ENCODE peak calls at places on chromosome 2, in ten cellular contexts. E is cardiac fibroblast, I is left ventricle myocardium inferior, P is Peyer's patch, L is thoracic aorta, S is WERI-Rb-1, O is PC-3, A is mammary epithelial cell, J is left lung, T is IMR-90. N is an unnamed sample.

GRCh38 chr2:202762546-202762945 is 109.0 kb downstream of the ICA1L start:
- DNase-seq in E (no peak), I (no peak), P (no peak), L (no peak), S (no peak), O (no peak), A (no peak), J (no peak), T (no peak), N (no peak)

GRCh38 chr2:52192656-52193055 is 1160.7 kb upstream of the NRXN1 start:
- DNase-seq in E (no peak), I (no peak), P (no peak), L (no peak), S (no peak), O (no peak), A (no peak), J (no peak), T (no peak), N (no peak)

GRCh38 chr2:199404841-199405240 is 52.9 kb downstream of the SATB2 start:
- DNase-seq in E (peak), I (no peak), P (no peak), L (no peak), S (no peak), O (no peak), A (peak), J (no peak), T (peak), N (peak)

GRCh38 chr2:155679647-155680046 is 652.9 kb downstream of the NR4A2 start:
- DNase-seq in E (no peak), I (no peak), P (no peak), L (no peak), S (no peak), O (no peak), A (no peak), J (no peak), T (no peak), N (no peak)

GRCh38 chr2:232761301-232761907 is 15.0 kb downstream of the KCNJ13 start:
- DNase-seq in E (peak), I (no peak), P (no peak), L (no peak), S (peak), O (peak), A (peak), J (no peak), T (peak), N (peak)

GRCh38 chr2:61538920-61539559 is 884 bp upstream of the XPO1 start:
- DNase-seq in E (peak), I (no peak), P (peak), L (no peak), S (peak), O (peak), A (peak), J (no peak), T (peak), N (peak)

GRCh38 chr2:26925100-26925791 is 45.2 kb upstream of the MAPRE3 start:
- DNase-seq in E (peak), I (no peak), P (no peak), L (no peak), S (no peak), O (no peak), A (no peak), J (peak), T (no peak), N (no peak)

GRCh38 chr2:237833546-237833945 is 25.9 kb upstream of the RAMP1 start:
- DNase-seq in E (peak), I (no peak), P (no peak), L (no peak), S (no peak), O (no peak), A (no peak), J (no peak), T (peak), N (peak)

GRCh38 chr2:199302851-199303250 is 154.9 kb downstream of the SATB2 start:
- DNase-seq in E (peak), I (no peak), P (no peak), L (no peak), S (no peak), O (no peak), A (no peak), J (no peak), T (peak), N (peak)

GRCh38 chr2:167924556-167924955 is 322.8 kb downstream of the STK39 start:
- DNase-seq in E (no peak), I (no peak), P (no peak), L (no peak), S (no peak), O (peak), A (no peak), J (no peak), T (no peak), N (no peak)

GRCh38 chr2:43184339-43184895 is 42.0 kb downstream of the ZFP36L2 start:
- DNase-seq in E (peak), I (no peak), P (no peak), L (no peak), S (no peak), O (peak), A (peak), J (no peak), T (peak), N (peak)

GRCh38 chr2:234983011-234983726 is 31.4 kb downstream of the SH3BP4 start:
- DNase-seq in E (no peak), I (no peak), P (no peak), L (no peak), S (no peak), O (no peak), A (no peak), J (no peak), T (no peak), N (no peak)

GRCh38 chr2:234982096-234982834 is 30.4 kb downstream of the SH3BP4 start:
- DNase-seq in E (no peak), I (no peak), P (no peak), L (no peak), S (no peak), O (no peak), A (no peak), J (no peak), T (no peak), N (no peak)

GRCh38 chr2:234979204-234980167 is 27.7 kb downstream of the SH3BP4 start:
- DNase-seq in E (peak), I (no peak), P (no peak), L (no peak), S (no peak), O (peak), A (no peak), J (no peak), T (peak), N (peak)

GRCh38 chr2:234980476-234981187 is 28.8 kb downstream of the SH3BP4 start:
- DNase-seq in E (peak), I (no peak), P (no peak), L (no peak), S (no peak), O (peak), A (no peak), J (no peak), T (no peak), N (no peak)

DNA sequence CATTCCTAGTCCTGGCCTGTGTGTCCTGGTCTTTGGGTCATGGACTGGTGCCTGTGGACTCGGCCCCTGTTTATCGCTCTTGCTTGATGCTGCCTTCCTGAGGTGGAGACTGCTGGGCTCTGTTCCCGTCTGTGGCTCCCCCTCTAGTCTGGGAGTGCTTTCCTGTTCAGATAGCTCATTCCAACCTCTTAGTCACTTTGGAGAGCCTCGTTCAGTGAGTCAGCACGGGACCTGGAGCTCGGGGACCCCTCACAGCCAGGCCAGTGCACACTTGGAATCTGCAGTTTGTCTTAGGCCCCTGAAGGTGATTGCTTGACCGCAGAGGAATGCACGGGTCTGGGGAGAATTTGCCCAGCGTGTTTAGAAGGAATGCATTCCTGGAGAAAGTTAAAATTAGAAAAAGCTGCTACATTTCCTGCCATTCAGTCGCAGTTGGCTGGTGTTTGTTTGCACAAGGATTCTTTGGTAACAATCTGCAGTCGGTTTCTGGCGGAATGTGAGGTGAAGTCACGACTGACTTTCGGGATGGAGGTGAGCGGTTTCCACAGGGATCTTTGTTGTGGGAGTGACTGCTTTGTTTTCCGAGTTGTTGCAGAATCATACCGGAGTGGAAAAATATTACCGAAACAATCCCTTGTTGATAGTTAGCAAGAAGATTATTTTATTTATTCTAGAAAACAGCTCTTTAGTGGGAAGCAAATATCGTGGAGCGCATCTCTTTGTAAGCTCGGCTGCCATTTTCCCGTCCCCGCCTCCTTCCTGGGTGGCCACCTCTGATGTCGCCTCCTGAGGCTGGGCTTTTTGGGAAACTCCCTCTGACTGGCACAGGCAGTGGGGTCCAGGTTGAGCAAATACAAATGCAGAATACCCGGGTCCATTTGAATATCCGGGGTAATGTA is 29.6 kb downstream of the SH3BP4 start:
- DNase-seq in E (peak), I (peak), P (no peak), L (peak), S (no peak), O (peak), A (peak), J (no peak), T (peak), N (peak)
- TF ChIP-seq CTCF in E (peak), I (no peak), P (no peak), L (no peak), S (no peak), O (peak), A (no peak), J (no peak), T (peak), N (no peak)

DNA sequence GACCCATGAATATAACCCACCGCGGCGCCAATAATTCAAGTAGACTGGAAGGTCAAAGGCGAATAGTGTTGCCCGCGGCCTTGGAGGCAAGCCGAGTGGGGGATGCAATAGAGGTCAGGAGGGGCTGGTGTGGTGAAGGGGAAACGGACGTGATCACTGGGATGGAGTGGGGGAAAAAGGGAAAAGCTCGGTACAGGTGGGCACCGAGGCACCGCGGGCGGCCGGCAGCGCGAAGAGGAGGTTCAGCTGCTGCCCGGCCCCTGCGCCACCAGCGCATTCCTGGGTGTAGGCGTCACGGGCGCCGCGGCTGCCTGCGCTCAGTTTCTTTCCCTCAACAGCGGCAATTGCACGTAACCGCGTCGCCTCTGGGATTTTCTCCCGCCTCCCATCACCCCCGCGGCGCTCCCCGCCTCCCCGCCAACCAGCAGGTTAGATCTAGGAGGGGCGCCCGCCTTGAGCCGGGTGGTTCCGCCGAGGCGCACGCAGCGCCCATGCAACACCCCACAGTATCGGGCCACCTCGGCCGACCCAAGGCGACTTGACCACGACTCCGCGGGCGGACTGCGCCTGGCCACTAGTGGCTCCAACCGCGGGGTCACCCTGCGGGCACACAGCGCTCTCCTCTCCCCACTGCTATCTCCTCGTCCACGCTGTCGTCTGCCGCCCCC is 1.5 kb downstream of the RND3 start:
- DNase-seq in E (peak), I (peak), P (no peak), L (peak), S (peak), O (peak), A (peak), J (peak), T (peak), N (peak)
- H3K4me3 ChIP-seq in E (peak), I (peak), P (peak), L (peak), S (peak), O (peak), A (peak), J (peak), T (peak), N (peak)

GRCh38 chr2:17853799-17854198 is 24.7 kb upstream of the KCNS3 start:
- DNase-seq in E (no peak), I (no peak), P (no peak), L (no peak), S (peak), O (no peak), A (no peak), J (no peak), T (no peak), N (no peak)
- TF ChIP-seq CTCF in E (no peak), I (no peak), P (no peak), L (no peak), S (no peak), O (no peak), A (no peak), J (no peak), T (no peak), N (no peak)

GRCh38 chr2:151827564-151828142 is 568 bp downstream of the ARL5A start:
- DNase-seq in E (peak), I (no peak), P (peak), L (no peak), S (no peak), O (peak), A (no peak), J (no peak), T (peak), N (peak)

GRCh38 chr2:151830966-151831365 is 2.7 kb upstream of the ARL5A start:
- DNase-seq in E (no peak), I (no peak), P (no peak), L (no peak), S (no peak), O (no peak), A (no peak), J (no peak), T (no peak), N (no peak)

GRCh38 chr2:151828890-151829324 is 686 bp upstream of the ARL5A start:
- DNase-seq in E (no peak), I (no peak), P (no peak), L (no peak), S (no peak), O (no peak), A (no peak), J (no peak), T (no peak), N (no peak)

GRCh38 chr2:151826737-151827157 is 1.5 kb downstream of the ARL5A start:
- DNase-seq in E (peak), I (no peak), P (no peak), L (no peak), S (no peak), O (peak), A (no peak), J (no peak), T (peak), N (peak)

GRCh38 chr2:151828143-151828889 is at the start of gene ARL5A:
- DNase-seq in E (peak), I (peak), P (peak), L (peak), S (peak), O (peak), A (peak), J (peak), T (peak), N (peak)
- H3K4me3 ChIP-seq in E (peak), I (peak), P (peak), L (peak), S (peak), O (peak), A (peak), J (peak), T (peak), N (peak)

DNA sequence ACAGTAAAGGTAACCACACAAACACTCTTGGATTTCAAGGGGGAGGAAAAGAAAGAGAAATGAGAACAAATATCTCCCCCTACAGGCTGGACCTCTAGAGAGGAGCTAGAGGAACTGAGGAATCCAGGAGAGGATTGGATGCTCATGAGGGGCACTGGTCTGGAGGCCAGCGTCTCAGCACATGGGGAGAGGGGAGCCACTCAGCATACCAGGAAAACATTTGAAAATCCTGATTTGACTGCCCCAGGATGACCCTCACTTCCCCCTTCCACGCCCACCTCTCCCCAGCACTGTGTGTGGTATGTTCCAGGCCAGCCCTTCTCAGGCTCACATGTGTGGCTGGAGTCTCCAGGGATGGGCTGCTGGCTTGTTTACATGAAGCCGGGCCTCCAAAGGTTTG is 396.8 kb upstream of the ID2 start:
- DNase-seq in E (peak), I (no peak), P (no peak), L (no peak), S (no peak), O (no peak), A (no peak), J (no peak), T (no peak), N (peak)
- TF ChIP-seq CTCF in E (no peak), I (peak), P (no peak), L (no peak), S (peak), O (peak), A (no peak), J (no peak), T (peak), N (peak)

GRCh38 chr2:9982248-9982647 is 30.8 kb downstream of the GRHL1 start:
- DNase-seq in E (peak), I (no peak), P (no peak), L (no peak), S (no peak), O (no peak), A (no peak), J (no peak), T (peak), N (peak)
- H3K4me3 ChIP-seq in E (no peak), I (no peak), P (no peak), L (no peak), S (no peak), O (no peak), A (no peak), J (no peak), T (no peak), N (no peak)

GRCh38 chr2:31788273-31788672 is 207.5 kb upstream of the SRD5A2 start:
- DNase-seq in E (no peak), I (no peak), P (no peak), L (no peak), S (no peak), O (no peak), A (no peak), J (no peak), T (no peak), N (no peak)
- TF ChIP-seq CTCF in E (no peak), I (no peak), P (no peak), L (no peak), S (no peak), O (no peak), A (no peak), J (no peak), T (no peak), N (no peak)